ENCODE peak calls at places on chromosomes 11 and 22, in seven cellular contexts. One of them, this sample, is unnamed.

GRCh38 chr11:22711880-22712279 is 45.5 kb downstream of the GAS2 start:
- DNase-seq in NCI-H1694: no peak
- DNase-seq in HFFc6: no peak
- DNase-seq in GM03348: no peak
- DNase-seq in Caco-2: no peak
- DNase-seq in astrocyte of the spinal cord: no peak
- DNase-seq in LHCN-M2: no peak
- DNase-seq in this sample: no peak

GRCh38 chr22:28021998-28022660 is 103.1 kb upstream of the PITPNB start:
- DNase-seq in astrocyte of the spinal cord: no peak
- DNase-seq in Caco-2: no peak
- DNase-seq in GM03348: no peak
- DNase-seq in LHCN-M2: no peak
- DNase-seq in HFFc6: no peak
- DNase-seq in NCI-H1694: no peak
- DNase-seq in this sample: no peak

GRCh38 chr11:47641585-47642098 is 717 bp downstream of the MTCH2 start:
- DNase-seq in astrocyte of the spinal cord: peak
- DNase-seq in GM03348: peak
- DNase-seq in LHCN-M2: no peak
- DNase-seq in HFFc6: no peak
- DNase-seq in Caco-2: no peak
- DNase-seq in NCI-H1694: no peak
- DNase-seq in this sample: no peak

GRCh38 chr11:123122852-123123251 is 60.9 kb upstream of the HSPA8 start:
- DNase-seq in GM03348: no peak
- DNase-seq in HFFc6: no peak
- DNase-seq in astrocyte of the spinal cord: peak
- DNase-seq in Caco-2: no peak
- DNase-seq in LHCN-M2: peak
- DNase-seq in NCI-H1694: no peak
- DNase-seq in this sample: no peak

GRCh38 chr22:45341503-45341902 is 31.8 kb downstream of the FAM118A start:
- DNase-seq in GM03348: no peak
- DNase-seq in HFFc6: no peak
- DNase-seq in astrocyte of the spinal cord: no peak
- DNase-seq in LHCN-M2: no peak
- DNase-seq in NCI-H1694: no peak
- DNase-seq in Caco-2: no peak
- DNase-seq in this sample: no peak

GRCh38 chr11:94705419-94705818 is 62.7 kb upstream of the AMOTL1 start:
- DNase-seq in Caco-2: no peak
- DNase-seq in HFFc6: no peak
- DNase-seq in astrocyte of the spinal cord: no peak
- DNase-seq in NCI-H1694: no peak
- DNase-seq in LHCN-M2: no peak
- DNase-seq in GM03348: no peak
- DNase-seq in this sample: no peak

GRCh38 chr11:34308821-34309585 is 48.8 kb downstream of the ABTB2 start:
- DNase-seq in GM03348: peak
- DNase-seq in astrocyte of the spinal cord: peak
- DNase-seq in HFFc6: no peak
- DNase-seq in NCI-H1694: no peak
- DNase-seq in LHCN-M2: no peak
- DNase-seq in Caco-2: peak
- DNase-seq in this sample: peak

GRCh38 chr11:27356624-27357222 is 6.3 kb downstream of the CCDC34 start:
- DNase-seq in LHCN-M2: no peak
- DNase-seq in NCI-H1694: no peak
- DNase-seq in Caco-2: no peak
- DNase-seq in GM03348: no peak
- DNase-seq in HFFc6: no peak
- DNase-seq in astrocyte of the spinal cord: no peak
- DNase-seq in this sample: no peak

GRCh38 chr22:23151827-23152226 is 6.5 kb downstream of the RAB36 start:
- DNase-seq in LHCN-M2: no peak
- DNase-seq in HFFc6: no peak
- DNase-seq in Caco-2: no peak
- DNase-seq in NCI-H1694: no peak
- DNase-seq in GM03348: no peak
- DNase-seq in astrocyte of the spinal cord: no peak
- DNase-seq in this sample: no peak

GRCh38 chr11:134751161-134751560 is 339.1 kb upstream of the B3GAT1 start:
- DNase-seq in GM03348: no peak
- DNase-seq in HFFc6: no peak
- DNase-seq in Caco-2: no peak
- DNase-seq in NCI-H1694: no peak
- DNase-seq in astrocyte of the spinal cord: no peak
- DNase-seq in LHCN-M2: no peak
- DNase-seq in this sample: no peak

GRCh38 chr22:29055192-29055830 is 6.3 kb downstream of the C22orf31 start:
- DNase-seq in HFFc6: no peak
- DNase-seq in GM03348: no peak
- DNase-seq in NCI-H1694: no peak
- DNase-seq in LHCN-M2: peak
- DNase-seq in astrocyte of the spinal cord: no peak
- DNase-seq in Caco-2: no peak
- DNase-seq in this sample: no peak

GRCh38 chr11:10770626-10771254 is 19.7 kb downstream of the CTR9 start:
- DNase-seq in astrocyte of the spinal cord: peak
- DNase-seq in LHCN-M2: peak
- DNase-seq in HFFc6: peak
- DNase-seq in Caco-2: peak
- DNase-seq in GM03348: peak
- DNase-seq in NCI-H1694: peak
- DNase-seq in this sample: peak

GRCh38 chr11:1006762-1007161 is 29.8 kb downstream of the MUC6 start:
- DNase-seq in astrocyte of the spinal cord: no peak
- DNase-seq in HFFc6: no peak
- DNase-seq in GM03348: no peak
- DNase-seq in NCI-H1694: no peak
- DNase-seq in Caco-2: no peak
- DNase-seq in LHCN-M2: no peak
- DNase-seq in this sample: no peak

GRCh38 chr22:38191746-38192474 is 9.9 kb upstream of the MAFF start:
- DNase-seq in astrocyte of the spinal cord: no peak
- DNase-seq in HFFc6: no peak
- DNase-seq in NCI-H1694: no peak
- DNase-seq in LHCN-M2: no peak
- DNase-seq in GM03348: no peak
- DNase-seq in Caco-2: no peak
- DNase-seq in this sample: no peak

GRCh38 chr11:58275002-58275401 is 6.9 kb upstream of the OR10W1 start:
- DNase-seq in Caco-2: no peak
- DNase-seq in LHCN-M2: no peak
- DNase-seq in GM03348: no peak
- DNase-seq in HFFc6: no peak
- DNase-seq in NCI-H1694: no peak
- DNase-seq in astrocyte of the spinal cord: no peak
- DNase-seq in this sample: no peak

GRCh38 chr11:119367661-119368120 is 13.8 kb downstream of the USP2 start:
- DNase-seq in HFFc6: no peak
- DNase-seq in Caco-2: no peak
- DNase-seq in LHCN-M2: peak
- DNase-seq in GM03348: no peak
- DNase-seq in astrocyte of the spinal cord: no peak
- DNase-seq in NCI-H1694: no peak
- DNase-seq in this sample: no peak

GRCh38 chr22:43077121-43077877 is 11.9 kb downstream of the TTLL1 start:
- DNase-seq in astrocyte of the spinal cord: no peak
- DNase-seq in LHCN-M2: no peak
- DNase-seq in HFFc6: no peak
- DNase-seq in NCI-H1694: peak
- DNase-seq in Caco-2: no peak
- DNase-seq in GM03348: no peak
- DNase-seq in this sample: no peak

GRCh38 chr11:101692980-101693379 is 109.2 kb upstream of the TRPC6 start:
- DNase-seq in astrocyte of the spinal cord: no peak
- DNase-seq in Caco-2: no peak
- DNase-seq in HFFc6: no peak
- DNase-seq in GM03348: no peak
- DNase-seq in LHCN-M2: no peak
- DNase-seq in NCI-H1694: no peak
- DNase-seq in this sample: no peak

GRCh38 chr11:70547386-70547785 is 149.1 kb downstream of the CTTN start:
- DNase-seq in GM03348: no peak
- DNase-seq in astrocyte of the spinal cord: no peak
- DNase-seq in HFFc6: no peak
- DNase-seq in LHCN-M2: no peak
- DNase-seq in NCI-H1694: no peak
- DNase-seq in Caco-2: no peak
- DNase-seq in this sample: no peak

GRCh38 chr11:125939081-125939521 is 6.7 kb upstream of the VSIG10L2 start:
- DNase-seq in NCI-H1694: no peak
- DNase-seq in astrocyte of the spinal cord: no peak
- DNase-seq in LHCN-M2: no peak
- DNase-seq in Caco-2: no peak
- DNase-seq in HFFc6: no peak
- DNase-seq in GM03348: no peak
- DNase-seq in this sample: no peak

GRCh38 chr22:42743501-42743991 is 22.9 kb upstream of the A4GALT start:
- DNase-seq in LHCN-M2: peak
- DNase-seq in astrocyte of the spinal cord: peak
- DNase-seq in Caco-2: no peak
- DNase-seq in HFFc6: no peak
- DNase-seq in GM03348: peak
- DNase-seq in NCI-H1694: no peak
- DNase-seq in this sample: no peak

GRCh38 chr11:121194731-121195596 is 93.9 kb downstream of the TECTA start:
- DNase-seq in astrocyte of the spinal cord: peak
- DNase-seq in Caco-2: peak
- DNase-seq in HFFc6: peak
- DNase-seq in LHCN-M2: peak
- DNase-seq in GM03348: peak
- DNase-seq in NCI-H1694: peak
- DNase-seq in this sample: peak

GRCh38 chr11:8812438-8812837 is 98.6 kb upstream of the AKIP1 start:
- DNase-seq in NCI-H1694: no peak
- DNase-seq in LHCN-M2: peak
- DNase-seq in HFFc6: no peak
- DNase-seq in Caco-2: no peak
- DNase-seq in GM03348: peak
- DNase-seq in astrocyte of the spinal cord: no peak
- DNase-seq in this sample: no peak

GRCh38 chr22:20118572-20119020 is 1.6 kb upstream of the TRMT2A start:
- DNase-seq in HFFc6: no peak
- DNase-seq in astrocyte of the spinal cord: no peak
- DNase-seq in Caco-2: no peak
- DNase-seq in LHCN-M2: no peak
- DNase-seq in NCI-H1694: no peak
- DNase-seq in GM03348: no peak
- DNase-seq in this sample: no peak

GRCh38 chr11:77568306-77568705 is 21.4 kb upstream of the AQP11 start:
- DNase-seq in astrocyte of the spinal cord: no peak
- DNase-seq in NCI-H1694: no peak
- DNase-seq in Caco-2: no peak
- DNase-seq in LHCN-M2: no peak
- DNase-seq in HFFc6: no peak
- DNase-seq in GM03348: no peak
- DNase-seq in this sample: no peak

GRCh38 chr11:117468888-117469287 is 141.2 kb downstream of the CEP164 start:
- DNase-seq in astrocyte of the spinal cord: no peak
- DNase-seq in Caco-2: no peak
- DNase-seq in NCI-H1694: no peak
- DNase-seq in HFFc6: no peak
- DNase-seq in GM03348: no peak
- DNase-seq in LHCN-M2: no peak
- DNase-seq in this sample: no peak

GRCh38 chr11:11982461-11982860 is 26.0 kb downstream of the DKK3 start:
- DNase-seq in LHCN-M2: no peak
- DNase-seq in GM03348: no peak
- DNase-seq in Caco-2: no peak
- DNase-seq in astrocyte of the spinal cord: no peak
- DNase-seq in NCI-H1694: no peak
- DNase-seq in HFFc6: no peak
- DNase-seq in this sample: no peak

GRCh38 chr11:35427158-35427557 is 7.8 kb upstream of the SLC1A2 start:
- DNase-seq in Caco-2: no peak
- DNase-seq in GM03348: peak
- DNase-seq in astrocyte of the spinal cord: peak
- DNase-seq in HFFc6: no peak
- DNase-seq in LHCN-M2: peak
- DNase-seq in NCI-H1694: no peak
- DNase-seq in this sample: no peak

GRCh38 chr11:46628961-46629360 is 11.6 kb downstream of the ATG13 start:
- DNase-seq in GM03348: no peak
- DNase-seq in astrocyte of the spinal cord: no peak
- DNase-seq in Caco-2: no peak
- DNase-seq in NCI-H1694: no peak
- DNase-seq in LHCN-M2: no peak
- DNase-seq in HFFc6: no peak
- DNase-seq in this sample: no peak

GRCh38 chr11:17298302-17298701 is 21.8 kb downstream of the NUCB2 start:
- DNase-seq in astrocyte of the spinal cord: no peak
- DNase-seq in Caco-2: no peak
- DNase-seq in NCI-H1694: no peak
- DNase-seq in GM03348: no peak
- DNase-seq in HFFc6: no peak
- DNase-seq in LHCN-M2: peak
- DNase-seq in this sample: no peak

GRCh38 chr22:46178755-46179505 is 28.6 kb downstream of the PPARA start:
- DNase-seq in Caco-2: peak
- DNase-seq in LHCN-M2: no peak
- DNase-seq in NCI-H1694: no peak
- DNase-seq in GM03348: no peak
- DNase-seq in HFFc6: peak
- DNase-seq in astrocyte of the spinal cord: no peak
- DNase-seq in this sample: no peak

GRCh38 chr22:41401781-41402648 is 20.3 kb downstream of the TEF start:
- DNase-seq in GM03348: peak
- DNase-seq in astrocyte of the spinal cord: peak
- DNase-seq in HFFc6: peak
- DNase-seq in Caco-2: peak
- DNase-seq in NCI-H1694: peak
- DNase-seq in LHCN-M2: peak
- DNase-seq in this sample: no peak

GRCh38 chr11:62501432-62501891 is 45.1 kb downstream of the AHNAK start:
- DNase-seq in LHCN-M2: no peak
- DNase-seq in NCI-H1694: no peak
- DNase-seq in HFFc6: no peak
- DNase-seq in GM03348: peak
- DNase-seq in astrocyte of the spinal cord: peak
- DNase-seq in Caco-2: no peak
- DNase-seq in this sample: no peak